ENCODE peak calls at places on chromosomes 6 and 20, in six cellular contexts. R, M, B, J, Z and F are unnamed samples.

GRCh38 chr20:37381621-37382538 is 35.9 kb downstream of the SRC start:
- DNase-seq in M (no peak), B (no peak), Z (no peak), R (no peak), J (peak; percentile 21), F (no peak)

GRCh38 chr6:116008470-116009229 is 52.0 kb downstream of the FRK start:
- DNase-seq in R (no peak), M (peak; percentile 50), B (no peak), J (peak; percentile 54), Z (no peak), F (no peak)

GRCh38 chr20:50294164-50295088 is 103.8 kb downstream of the CEBPB start:
- DNase-seq in R (no peak), J (no peak), Z (no peak), M (no peak), B (no peak), F (no peak)

GRCh38 chr6:4936681-4937041 is 67.2 kb downstream of the RPP40 start:
- DNase-seq in J (peak; percentile 53), R (no peak), B (no peak), Z (no peak), M (peak; percentile 62), F (no peak)

GRCh38 chr6:15993716-15994228 is 135.1 kb upstream of the MYLIP start:
- DNase-seq in R (no peak), Z (no peak), M (no peak), J (no peak), B (no peak), F (no peak)

GRCh38 chr6:37622639-37623038 is 75.0 kb downstream of the MDGA1 start:
- DNase-seq in B (no peak), M (peak; percentile 59), R (no peak), J (no peak), Z (no peak), F (no peak)

GRCh38 chr6:20746024-20746423 is 211.8 kb downstream of the CDKAL1 start:
- DNase-seq in M (peak; percentile 33), B (no peak), J (no peak), R (no peak), Z (no peak), F (no peak)

GRCh38 chr6:168289571-168289962 is 30.0 kb downstream of the DACT2 start:
- DNase-seq in R (no peak), Z (no peak), J (no peak), B (no peak), M (no peak), F (no peak)

GRCh38 chr6:108117427-108118358 is 43.2 kb upstream of the OSTM1 start:
- DNase-seq in M (no peak), B (peak; percentile 24), Z (peak; percentile 51), R (no peak), J (no peak), F (no peak)

GRCh38 chr20:63175031-63175895 is 40.7 kb downstream of the YTHDF1 start:
- DNase-seq in M (no peak), J (no peak), Z (no peak), R (no peak), B (no peak), F (no peak)

GRCh38 chr6:72466971-72467566 is 154.8 kb upstream of the KCNQ5 start:
- DNase-seq in J (no peak), B (no peak), R (no peak), M (no peak), Z (no peak), F (no peak)

GRCh38 chr6:37725967-37726366 is 28.3 kb upstream of the MDGA1 start:
- DNase-seq in J (no peak), M (peak; percentile 36), Z (no peak), R (no peak), B (no peak), F (no peak)

GRCh38 chr20:50029697-50030428 is 47.1 kb downstream of the SNAI1 start:
- DNase-seq in Z (peak; percentile 17), M (peak; percentile 22), J (peak; percentile 92), R (no peak), B (no peak), F (no peak)

DNA sequence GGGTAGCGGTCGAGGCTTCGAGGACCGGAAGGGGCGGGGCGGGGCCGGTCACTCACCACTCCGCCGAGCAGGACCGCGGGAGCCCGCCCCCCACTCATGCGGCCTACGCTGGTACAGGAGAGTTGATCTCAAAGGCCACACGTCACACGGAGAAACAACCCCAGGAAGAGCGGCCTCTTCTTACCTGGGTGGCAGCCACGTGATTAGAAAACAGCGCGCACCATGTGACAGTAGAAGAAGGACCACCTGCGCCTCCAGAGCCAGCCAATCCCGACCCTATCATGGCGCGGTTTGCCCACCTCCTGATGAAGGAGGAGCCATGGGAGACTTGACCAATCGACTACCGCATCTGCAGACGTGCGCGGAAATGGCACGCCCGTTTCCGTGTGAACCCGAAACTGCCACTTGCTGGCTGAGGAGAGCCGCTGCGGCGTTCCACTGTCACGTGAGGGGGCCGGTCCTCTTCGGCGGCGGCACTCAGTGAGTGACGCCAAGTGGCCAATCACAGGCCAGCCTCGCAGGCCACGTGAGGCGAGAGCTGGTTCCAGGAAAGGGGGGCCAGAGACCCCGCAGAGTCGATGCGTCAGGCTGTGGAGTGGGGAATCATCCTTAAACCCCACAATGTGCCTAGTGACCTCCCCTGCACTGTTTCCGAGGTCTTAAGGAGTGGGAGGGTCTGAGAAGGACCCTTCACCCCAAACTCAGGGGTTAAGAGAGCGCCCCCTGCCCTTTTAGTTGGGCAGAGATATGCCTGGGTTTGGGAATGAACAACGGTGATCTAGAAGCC is at the start of gene CUTA:
- DNase-seq in J (peak; percentile 100), B (peak; percentile 95), M (peak; percentile 100), R (peak; percentile 93), Z (peak; percentile 99), F (peak; percentile 100)
- TF ChIP-seq CTCF in J (peak; percentile 22), B (peak; percentile 43), M (peak; percentile 33), R (peak; percentile 47), Z (no peak), F (peak; percentile 66)

GRCh38 chr20:59255256-59255655 is 45.2 kb upstream of the EDN3 start:
- DNase-seq in Z (no peak), R (no peak), M (no peak), B (no peak), J (no peak), F (no peak)

GRCh38 chr20:59250293-59250692 is 50.1 kb upstream of the EDN3 start:
- DNase-seq in B (no peak), M (no peak), R (no peak), J (no peak), Z (no peak), F (no peak)

GRCh38 chr20:59253325-59253724 is 47.1 kb upstream of the EDN3 start:
- DNase-seq in M (no peak), R (no peak), J (no peak), B (no peak), Z (no peak), F (no peak)

GRCh38 chr20:59258103-59258705 is 42.2 kb upstream of the EDN3 start:
- DNase-seq in M (no peak), J (no peak), Z (no peak), R (no peak), B (no peak), F (no peak)

GRCh38 chr20:59253779-59254319 is 46.6 kb upstream of the EDN3 start:
- DNase-seq in R (no peak), M (no peak), Z (peak; percentile 12), B (no peak), J (no peak), F (no peak)
- TF ChIP-seq CTCF in R (no peak), M (no peak), Z (no peak), B (no peak), J (no peak), F (no peak)

GRCh38 chr20:20465259-20465658 is 97.4 kb downstream of the INSM1 start:
- DNase-seq in J (no peak), M (no peak), Z (no peak), R (no peak), B (no peak), F (no peak)
- TF ChIP-seq CTCF in J (no peak), M (peak; percentile 39), Z (no peak), R (peak; percentile 53), B (peak; percentile 53), F (peak; percentile 65)

DNA sequence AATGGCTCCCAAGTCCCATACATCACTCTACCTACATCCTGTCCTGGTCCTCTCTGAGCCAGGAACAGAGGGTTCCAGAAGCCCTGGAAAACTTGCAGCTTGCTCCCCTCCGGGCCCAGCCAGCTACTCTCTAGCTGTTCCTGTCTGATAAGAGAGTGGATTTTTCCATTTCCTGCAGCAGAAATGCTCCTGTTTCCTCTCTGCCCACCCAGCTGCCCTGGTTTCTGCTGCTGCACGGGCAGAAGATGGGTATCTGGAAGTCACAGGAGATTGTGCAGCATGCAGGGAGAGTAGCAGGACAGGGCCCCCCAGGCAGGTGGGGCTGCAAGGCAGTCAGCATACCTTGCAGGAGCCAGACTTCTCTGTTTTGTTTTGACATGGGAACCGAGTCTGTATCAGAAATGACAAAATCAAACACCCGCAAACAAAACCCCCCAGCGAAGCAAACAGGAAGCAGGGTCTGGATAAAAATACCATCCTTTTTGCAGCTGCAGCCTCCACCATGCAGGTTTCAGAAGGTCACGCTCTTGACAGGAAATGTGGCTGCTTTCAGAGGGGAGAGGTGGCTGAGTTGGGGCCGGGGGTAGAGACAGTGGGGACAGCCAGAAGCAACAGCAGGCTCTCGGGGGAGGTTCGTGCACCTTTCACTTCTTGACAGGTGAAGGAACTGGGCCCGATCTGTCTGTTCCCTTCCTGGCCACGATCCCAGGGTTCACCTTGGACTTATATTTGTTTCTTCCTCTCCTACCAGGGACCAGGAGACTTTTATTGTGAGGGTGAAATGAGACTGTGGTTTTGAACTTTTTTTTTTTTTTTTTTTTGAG is 50.8 kb upstream of the FAM83D start:
- DNase-seq in J (peak; percentile 19), R (no peak), B (no peak), Z (peak; percentile 76), M (no peak), F (no peak)
- TF ChIP-seq CTCF in J (no peak), R (no peak), B (no peak), Z (no peak), M (no peak), F (no peak)

DNA sequence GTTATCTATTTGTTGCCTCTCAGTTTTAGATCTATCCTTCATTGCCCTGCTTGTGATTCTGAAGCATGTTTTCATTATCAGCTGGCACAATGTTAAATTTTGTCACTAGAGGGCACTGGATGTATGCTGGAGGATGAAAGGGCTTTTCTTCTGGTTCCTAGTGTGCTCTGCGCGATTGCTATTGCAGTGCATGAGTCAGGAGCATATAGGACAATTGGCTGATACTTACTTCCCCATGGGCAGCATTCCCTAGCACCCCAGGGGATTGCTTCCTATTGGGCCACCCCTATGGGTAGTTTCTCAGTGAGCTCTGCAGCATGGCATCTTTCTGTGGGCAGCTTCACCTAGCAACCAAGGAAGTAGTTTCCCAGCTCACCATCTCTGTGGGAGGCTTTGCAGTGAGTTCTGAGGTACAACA is 280.3 kb upstream of the SYNCRIP start:
- DNase-seq in J (peak; percentile 31), B (peak; percentile 14), M (peak; percentile 82), Z (no peak), R (peak; percentile 31), F (no peak)
- TF ChIP-seq CTCF in J (peak; percentile 66), B (peak; percentile 75), M (peak; percentile 82), Z (peak; percentile 18), R (peak; percentile 84), F (peak; percentile 70)